ENCODE peak calls at places on chromosomes 13 and 19, in nine cellular contexts. A is stimulated activated CD8-positive, alpha-beta memory T cell treated with anti-CD3 and anti-CD28 coated beads, Interleukin-4, amount 100 ng/mL, for 4 hours; R is mesendoderm; M is activated CD4-positive, alpha-beta T cell treated with anti-CD3 and anti-CD28 coated beads for 1 hour; D is astrocyte of the cerebellum; P is EH; S is A172; F is RWPE1; E is AG04450. K is an unnamed sample.

GRCh38 chr13:74825170-74825948 is 656.6 kb downstream of the TBC1D4 start:
- DNase-seq in S (peak), M (no peak), F (peak), A (no peak), R (no peak), E (no peak), D (peak), P (peak), K (peak)

GRCh38 chr19:54667217-54667616 is 4.4 kb downstream of the LILRB4 start:
- DNase-seq in E (no peak), S (no peak), A (no peak), R (no peak), P (no peak), F (no peak), D (no peak), M (no peak), K (no peak)

GRCh38 chr13:70889163-70889562 is 780.9 kb upstream of the KLHL1 start:
- DNase-seq in S (no peak), M (no peak), D (no peak), P (no peak), F (no peak), A (no peak), E (no peak), R (no peak), K (no peak)

GRCh38 chr13:88565566-88565965 is 894.4 kb downstream of the SLITRK5 start:
- DNase-seq in S (no peak), P (no peak), F (no peak), E (no peak), A (no peak), M (no peak), R (no peak), D (no peak), K (no peak)

GRCh38 chr19:4556574-4557185 is 2.8 kb downstream of the SEMA6B start:
- DNase-seq in D (no peak), R (peak), F (peak), P (peak), A (no peak), S (peak), E (no peak), M (no peak), K (no peak)

GRCh38 chr19:49506575-49507105 is 5.8 kb upstream of the FCGRT start:
- DNase-seq in S (peak), M (peak), E (no peak), D (no peak), P (peak), F (peak), A (no peak), R (peak), K (no peak)

GRCh38 chr19:45911291-45911690 is 3.3 kb downstream of the NANOS2 start:
- DNase-seq in R (no peak), A (no peak), F (no peak), M (no peak), S (no peak), P (no peak), E (no peak), D (no peak), K (no peak)

GRCh38 chr13:98780451-98780850 is 28.0 kb upstream of the SLC15A1 start:
- DNase-seq in A (no peak), P (peak), M (no peak), S (no peak), D (no peak), E (no peak), R (no peak), F (no peak), K (peak)

GRCh38 chr19:45047188-45047797 is 8.4 kb downstream of the CLASRP start:
- DNase-seq in F (no peak), S (no peak), P (no peak), M (no peak), D (no peak), R (no peak), A (no peak), E (no peak), K (no peak)

GRCh38 chr13:20411638-20412342 is 113.9 kb downstream of the CRYL1 start:
- DNase-seq in P (no peak), D (no peak), F (no peak), A (no peak), R (no peak), S (no peak), E (no peak), M (no peak), K (no peak)

GRCh38 chr19:11421607-11422098 is 2.5 kb upstream of the RGL3 start:
- DNase-seq in E (no peak), P (peak), A (peak), F (peak), M (no peak), R (peak), S (no peak), D (no peak), K (no peak)

GRCh38 chr19:41339936-41340335 is 13.8 kb downstream of the TGFB1 start:
- DNase-seq in M (no peak), E (no peak), R (peak), P (peak), S (peak), D (no peak), F (peak), A (no peak), K (no peak)

GRCh38 chr13:106038752-106039151 is 496.7 kb downstream of the EFNB2 start:
- DNase-seq in E (peak), D (peak), R (no peak), F (peak), M (no peak), A (no peak), S (peak), P (peak), K (no peak)

GRCh38 chr13:50911051-50911690 is 1.6 kb downstream of the RNASEH2B start:
- DNase-seq in A (no peak), D (no peak), S (no peak), R (no peak), F (peak), P (peak), M (no peak), E (no peak), K (no peak)

GRCh38 chr19:11479470-11480080 is 1.3 kb downstream of the ELAVL3 start:
- DNase-seq in E (no peak), R (peak), M (no peak), A (no peak), F (peak), D (no peak), P (no peak), S (no peak), K (no peak)

GRCh38 chr13:91399189-91400093 is 1.0 kb downstream of the GPC5 start:
- DNase-seq in M (no peak), S (no peak), F (no peak), P (no peak), D (no peak), E (no peak), A (no peak), R (no peak), K (no peak)

GRCh38 chr13:78608705-78609463 is 5.5 kb upstream of the POU4F1 start:
- DNase-seq in S (no peak), P (no peak), F (no peak), A (no peak), M (no peak), R (peak), E (no peak), D (no peak), K (no peak)

GRCh38 chr19:49340069-49340864 is 5.1 kb downstream of the CD37 start:
- DNase-seq in P (no peak), A (peak), S (no peak), F (peak), E (no peak), D (no peak), M (no peak), R (peak), K (no peak)